ENCODE peak calls at places on chromosomes 3 and 15, in ten cellular contexts. One of them, this sample, is unnamed. For H3K36me3, the result is how much of the 10 kb centered on the place peaks cover.

GRCh38 chr3:29764059-29764458 is 483.2 kb downstream of the RBMS3 start:
- DNase-seq in A673: peak
- DNase-seq in Panc1: no peak
- DNase-seq in bronchial epithelial cell: peak
- DNase-seq in fibroblast of lung: peak
- DNase-seq in kidney: no peak
- DNase-seq in right atrium auricular region: no peak
- DNase-seq in GM06990: no peak
- DNase-seq in uterus: no peak
- DNase-seq in heart right ventricle: no peak
- DNase-seq in this sample: no peak

GRCh38 chr3:66442254-66443249 is 58.3 kb downstream of the LRIG1 start:
- DNase-seq in A673: peak
- DNase-seq in Panc1: no peak
- DNase-seq in bronchial epithelial cell: peak
- DNase-seq in fibroblast of lung: peak
- DNase-seq in kidney: no peak
- DNase-seq in right atrium auricular region: peak
- DNase-seq in GM06990: no peak
- DNase-seq in uterus: peak
- DNase-seq in heart right ventricle: peak
- DNase-seq in this sample: peak

GRCh38 chr15:69725957-69726356 is 273.3 kb downstream of the RPLP1 start:
- DNase-seq in A673: no peak
- DNase-seq in Panc1: no peak
- DNase-seq in bronchial epithelial cell: no peak
- DNase-seq in fibroblast of lung: no peak
- DNase-seq in kidney: no peak
- DNase-seq in right atrium auricular region: no peak
- DNase-seq in GM06990: no peak
- DNase-seq in uterus: no peak
- DNase-seq in heart right ventricle: peak
- DNase-seq in this sample: peak

GRCh38 chr3:21328982-21329381 is 422.0 kb downstream of the ZNF385D start:
- DNase-seq in A673: no peak
- DNase-seq in Panc1: no peak
- DNase-seq in bronchial epithelial cell: no peak
- DNase-seq in fibroblast of lung: no peak
- DNase-seq in kidney: no peak
- DNase-seq in right atrium auricular region: no peak
- DNase-seq in GM06990: no peak
- DNase-seq in uterus: no peak
- DNase-seq in heart right ventricle: no peak
- DNase-seq in this sample: no peak

GRCh38 chr3:177596822-177597271 is 399.6 kb upstream of the TBL1XR1 start:
- DNase-seq in A673: no peak
- DNase-seq in Panc1: no peak
- DNase-seq in bronchial epithelial cell: peak
- DNase-seq in fibroblast of lung: peak
- DNase-seq in kidney: no peak
- DNase-seq in right atrium auricular region: no peak
- DNase-seq in GM06990: no peak
- DNase-seq in uterus: no peak
- DNase-seq in heart right ventricle: no peak
- DNase-seq in this sample: peak

GRCh38 chr3:151085889-151086483 is 522 bp downstream of the MED12L start:
- DNase-seq in A673: no peak
- DNase-seq in Panc1: no peak
- DNase-seq in bronchial epithelial cell: no peak
- DNase-seq in fibroblast of lung: peak
- DNase-seq in kidney: peak
- DNase-seq in right atrium auricular region: no peak
- DNase-seq in GM06990: peak
- DNase-seq in uterus: peak
- DNase-seq in heart right ventricle: peak
- DNase-seq in this sample: no peak

GRCh38 chr3:32778389-32778788 is 39.4 kb upstream of the TRIM71 start:
- DNase-seq in A673: no peak
- DNase-seq in Panc1: no peak
- DNase-seq in bronchial epithelial cell: no peak
- DNase-seq in fibroblast of lung: no peak
- DNase-seq in kidney: no peak
- DNase-seq in right atrium auricular region: no peak
- DNase-seq in GM06990: no peak
- DNase-seq in uterus: no peak
- DNase-seq in heart right ventricle: no peak
- DNase-seq in this sample: no peak

GRCh38 chr3:43032646-43033628 is 53.8 kb downstream of the GASK1A start:
- DNase-seq in A673: no peak
- DNase-seq in Panc1: no peak
- DNase-seq in bronchial epithelial cell: no peak
- DNase-seq in fibroblast of lung: no peak
- DNase-seq in kidney: no peak
- DNase-seq in right atrium auricular region: peak
- DNase-seq in GM06990: no peak
- DNase-seq in uterus: no peak
- DNase-seq in heart right ventricle: no peak
- DNase-seq in this sample: no peak

GRCh38 chr3:194487289-194488006 is 646 bp upstream of the ATP13A3 start:
- DNase-seq in A673: no peak
- DNase-seq in Panc1: no peak
- DNase-seq in bronchial epithelial cell: no peak
- DNase-seq in fibroblast of lung: peak
- DNase-seq in kidney: peak
- DNase-seq in right atrium auricular region: peak
- DNase-seq in GM06990: peak
- DNase-seq in uterus: peak
- DNase-seq in heart right ventricle: peak
- DNase-seq in this sample: peak

GRCh38 chr15:36958611-36959010 is 141.7 kb downstream of the MEIS2 start:
- DNase-seq in A673: no peak
- DNase-seq in Panc1: no peak
- DNase-seq in bronchial epithelial cell: no peak
- DNase-seq in fibroblast of lung: peak
- DNase-seq in kidney: no peak
- DNase-seq in right atrium auricular region: no peak
- DNase-seq in GM06990: no peak
- DNase-seq in uterus: no peak
- DNase-seq in heart right ventricle: no peak
- DNase-seq in this sample: no peak

GRCh38 chr15:67082007-67082536 is 16.7 kb downstream of the SMAD3 start:
- DNase-seq in A673: no peak
- DNase-seq in Panc1: no peak
- DNase-seq in bronchial epithelial cell: no peak
- DNase-seq in fibroblast of lung: no peak
- DNase-seq in kidney: no peak
- DNase-seq in right atrium auricular region: no peak
- DNase-seq in GM06990: peak
- DNase-seq in uterus: no peak
- DNase-seq in heart right ventricle: no peak
- DNase-seq in this sample: peak

DNA sequence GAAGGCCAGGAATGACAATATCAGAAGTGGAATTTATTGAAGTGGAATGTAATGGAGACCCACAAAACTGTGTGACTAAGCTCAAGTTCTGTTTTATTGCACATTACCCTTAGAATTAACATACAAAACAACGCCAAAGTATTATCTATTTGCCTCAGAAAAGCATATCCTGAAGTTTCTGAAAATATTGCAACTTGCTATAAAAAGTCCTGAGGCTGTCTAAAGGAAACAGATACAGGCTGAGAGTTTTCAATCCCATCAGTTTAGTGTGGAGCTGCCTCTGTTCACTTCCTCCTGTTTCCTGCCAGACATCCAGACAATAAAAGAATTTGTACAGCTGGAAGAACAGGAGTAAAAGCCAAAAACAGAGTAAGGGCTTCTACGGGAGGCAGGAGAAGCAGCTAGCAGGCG is 108.8 kb downstream of the FBN1 start:
- DNase-seq in A673: peak
- DNase-seq in Panc1: no peak
- DNase-seq in bronchial epithelial cell: no peak
- DNase-seq in fibroblast of lung: peak
- DNase-seq in kidney: no peak
- DNase-seq in right atrium auricular region: no peak
- DNase-seq in GM06990: no peak
- DNase-seq in uterus: no peak
- DNase-seq in heart right ventricle: peak
- DNase-seq in this sample: no peak
- H3K36me3 ChIP-seq in A673: under half
- H3K36me3 ChIP-seq in Panc1: under half
- H3K36me3 ChIP-seq in bronchial epithelial cell: under half
- H3K36me3 ChIP-seq in fibroblast of lung: under half
- H3K36me3 ChIP-seq in kidney: under half
- H3K36me3 ChIP-seq in right atrium auricular region: under half
- H3K36me3 ChIP-seq in GM06990: under half
- H3K36me3 ChIP-seq in uterus: under half
- H3K36me3 ChIP-seq in heart right ventricle: under half
- H3K36me3 ChIP-seq in this sample: under half

DNA sequence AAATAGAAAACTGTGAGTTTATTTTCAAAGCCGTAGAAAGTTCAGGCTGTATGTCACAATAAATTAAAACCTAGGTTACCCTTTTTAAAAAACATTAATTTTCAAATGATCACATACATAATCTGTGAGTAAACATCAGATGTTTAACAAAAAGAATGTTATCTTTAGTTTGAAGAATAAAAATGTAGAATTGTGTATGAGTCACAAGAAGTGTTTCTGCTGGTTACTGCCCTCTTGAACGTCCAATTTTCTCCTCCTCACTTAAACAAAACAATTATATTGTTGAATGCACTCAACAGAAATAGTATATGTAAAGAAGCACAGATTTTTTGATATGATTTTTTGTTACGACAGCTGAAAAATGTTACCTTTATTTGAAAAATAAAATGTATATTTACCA is 855.1 kb downstream of the ROBO1 start:
- DNase-seq in A673: no peak
- DNase-seq in Panc1: no peak
- DNase-seq in bronchial epithelial cell: no peak
- DNase-seq in fibroblast of lung: peak
- DNase-seq in kidney: no peak
- DNase-seq in right atrium auricular region: no peak
- DNase-seq in GM06990: no peak
- DNase-seq in uterus: no peak
- DNase-seq in heart right ventricle: no peak
- DNase-seq in this sample: no peak
- H3K36me3 ChIP-seq in A673: under half
- H3K36me3 ChIP-seq in Panc1: under half
- H3K36me3 ChIP-seq in bronchial epithelial cell: under half
- H3K36me3 ChIP-seq in fibroblast of lung: under half
- H3K36me3 ChIP-seq in kidney: under half
- H3K36me3 ChIP-seq in right atrium auricular region: under half
- H3K36me3 ChIP-seq in GM06990: under half
- H3K36me3 ChIP-seq in uterus: under half
- H3K36me3 ChIP-seq in heart right ventricle: under half
- H3K36me3 ChIP-seq in this sample: under half

GRCh38 chr3:184827572-184827971 is 15.6 kb downstream of the VPS8 start:
- DNase-seq in A673: no peak
- DNase-seq in Panc1: no peak
- DNase-seq in bronchial epithelial cell: no peak
- DNase-seq in fibroblast of lung: no peak
- DNase-seq in kidney: no peak
- DNase-seq in right atrium auricular region: no peak
- DNase-seq in GM06990: no peak
- DNase-seq in uterus: no peak
- DNase-seq in heart right ventricle: no peak
- DNase-seq in this sample: no peak
- H3K36me3 ChIP-seq in A673: under half
- H3K36me3 ChIP-seq in Panc1: under half
- H3K36me3 ChIP-seq in bronchial epithelial cell: under half
- H3K36me3 ChIP-seq in fibroblast of lung: under half
- H3K36me3 ChIP-seq in kidney: under half
- H3K36me3 ChIP-seq in right atrium auricular region: under half
- H3K36me3 ChIP-seq in GM06990: under half
- H3K36me3 ChIP-seq in uterus: under half
- H3K36me3 ChIP-seq in heart right ventricle: under half
- H3K36me3 ChIP-seq in this sample: half or more

GRCh38 chr3:118817748-118818165 is 216.9 kb downstream of the IGSF11 start:
- DNase-seq in A673: peak
- DNase-seq in Panc1: no peak
- DNase-seq in bronchial epithelial cell: peak
- DNase-seq in fibroblast of lung: peak
- DNase-seq in kidney: no peak
- DNase-seq in right atrium auricular region: no peak
- DNase-seq in GM06990: no peak
- DNase-seq in uterus: no peak
- DNase-seq in heart right ventricle: no peak
- DNase-seq in this sample: no peak

GRCh38 chr3:118823626-118824025 is 211.0 kb downstream of the IGSF11 start:
- DNase-seq in A673: no peak
- DNase-seq in Panc1: no peak
- DNase-seq in bronchial epithelial cell: no peak
- DNase-seq in fibroblast of lung: no peak
- DNase-seq in kidney: no peak
- DNase-seq in right atrium auricular region: no peak
- DNase-seq in GM06990: no peak
- DNase-seq in uterus: no peak
- DNase-seq in heart right ventricle: no peak
- DNase-seq in this sample: no peak

GRCh38 chr3:118813472-118813871 is 221.2 kb downstream of the IGSF11 start:
- DNase-seq in A673: no peak
- DNase-seq in Panc1: no peak
- DNase-seq in bronchial epithelial cell: no peak
- DNase-seq in fibroblast of lung: no peak
- DNase-seq in kidney: no peak
- DNase-seq in right atrium auricular region: no peak
- DNase-seq in GM06990: peak
- DNase-seq in uterus: no peak
- DNase-seq in heart right ventricle: no peak
- DNase-seq in this sample: no peak

GRCh38 chr3:118818386-118818785 is 216.3 kb downstream of the IGSF11 start:
- DNase-seq in A673: no peak
- DNase-seq in Panc1: no peak
- DNase-seq in bronchial epithelial cell: peak
- DNase-seq in fibroblast of lung: peak
- DNase-seq in kidney: no peak
- DNase-seq in right atrium auricular region: no peak
- DNase-seq in GM06990: no peak
- DNase-seq in uterus: no peak
- DNase-seq in heart right ventricle: no peak
- DNase-seq in this sample: no peak
- H3K36me3 ChIP-seq in A673: under half
- H3K36me3 ChIP-seq in Panc1: under half
- H3K36me3 ChIP-seq in bronchial epithelial cell: under half
- H3K36me3 ChIP-seq in fibroblast of lung: under half
- H3K36me3 ChIP-seq in kidney: under half
- H3K36me3 ChIP-seq in right atrium auricular region: under half
- H3K36me3 ChIP-seq in GM06990: under half
- H3K36me3 ChIP-seq in uterus: under half
- H3K36me3 ChIP-seq in heart right ventricle: under half
- H3K36me3 ChIP-seq in this sample: under half